ENCODE peak calls at places on chromosomes 2 and 18, in eight cellular contexts. F is tibial nerve; S is activated effector memory CD4-positive, alpha-beta T cell treated with Interleukin-2 at 50 U/mL for 16 hours; V is NCI-H1105 treated with DMSO at 0.1 percent for 48 hours; C is fibroblast of the conjunctiva; J is endothelial cell; W is GM10248; Q is GM13977. A is an unnamed sample.

GRCh38 chr18:74310411-74310810 is 5.2 kb upstream of the C18orf63 start:
- DNase-seq in F (no peak), S (no peak), V (no peak), C (no peak), J (no peak), W (peak), Q (no peak), A (no peak)

GRCh38 chr2:165634855-165635254 is 159.2 kb downstream of the GALNT3 start:
- DNase-seq in F (peak), S (no peak), V (peak), C (peak), J (peak), W (no peak), Q (no peak), A (peak)

GRCh38 chr2:129903586-129904425 is 75.7 kb upstream of the RAB6C start:
- DNase-seq in F (no peak), S (no peak), V (no peak), C (no peak), J (no peak), W (no peak), Q (no peak), A (no peak)

GRCh38 chr2:134504586-134505336 is 214.0 kb downstream of the TMEM163 start:
- DNase-seq in F (no peak), S (no peak), V (no peak), C (no peak), J (no peak), W (no peak), Q (no peak), A (no peak)

GRCh38 chr2:120520454-120520853 is 174.5 kb downstream of the INHBB start:
- DNase-seq in F (no peak), S (no peak), V (no peak), C (no peak), J (no peak), W (no peak), Q (no peak), A (no peak)

GRCh38 chr2:12769492-12770105 is 52.9 kb downstream of the TRIB2 start:
- DNase-seq in F (peak), S (no peak), V (no peak), C (no peak), J (no peak), W (no peak), Q (no peak), A (no peak)

GRCh38 chr2:150911766-150912280 is 349.8 kb downstream of the RBM43 start:
- DNase-seq in F (peak), S (no peak), V (no peak), C (peak), J (no peak), W (no peak), Q (no peak), A (no peak)

GRCh38 chr2:28011322-28011737 is 120.8 kb downstream of the BABAM2 start:
- DNase-seq in F (no peak), S (no peak), V (no peak), C (no peak), J (no peak), W (no peak), Q (no peak), A (no peak)

GRCh38 chr2:241636182-241636982 is 576 bp downstream of the THAP4 start:
- DNase-seq in F (no peak), S (peak), V (no peak), C (no peak), J (peak), W (peak), Q (peak), A (no peak)

GRCh38 chr2:225041871-225042799 is at the start of gene DOCK10:
- DNase-seq in F (no peak), S (peak), V (peak), C (no peak), J (peak), W (peak), Q (peak), A (no peak)

GRCh38 chr2:233462202-233462785 is 104.3 kb downstream of the USP40 start:
- DNase-seq in F (no peak), S (no peak), V (no peak), C (no peak), J (no peak), W (no peak), Q (no peak), A (no peak)

GRCh38 chr18:59453468-59453961 is 94.5 kb upstream of the LMAN1 start:
- DNase-seq in F (no peak), S (no peak), V (no peak), C (no peak), J (no peak), W (no peak), Q (no peak), A (no peak)

GRCh38 chr2:47501374-47502200 is 98.6 kb downstream of the MSH2 start:
- DNase-seq in F (no peak), S (no peak), V (no peak), C (no peak), J (no peak), W (no peak), Q (no peak), A (no peak)

GRCh38 chr2:71933467-71934319 is 214.0 kb downstream of the CYP26B1 start:
- DNase-seq in F (no peak), S (no peak), V (no peak), C (no peak), J (no peak), W (peak), Q (peak), A (no peak)

GRCh38 chr2:103176289-103176915 is 414.6 kb downstream of the TMEM182 start:
- DNase-seq in F (no peak), S (no peak), V (no peak), C (no peak), J (no peak), W (no peak), Q (no peak), A (no peak)

GRCh38 chr18:54269924-54270844 is 867 bp downstream of the POLI start:
- DNase-seq in F (peak), S (peak), V (peak), C (peak), J (peak), W (peak), Q (peak), A (peak)

GRCh38 chr2:45102141-45102540 is 92.9 kb upstream of the SIX2 start:
- DNase-seq in F (no peak), S (no peak), V (no peak), C (no peak), J (no peak), W (no peak), Q (no peak), A (no peak)

GRCh38 chr2:202135111-202135874 is 62.2 kb downstream of the KIAA2012 start:
- DNase-seq in F (peak), S (no peak), V (no peak), C (peak), J (no peak), W (no peak), Q (no peak), A (no peak)

GRCh38 chr18:76573325-76574025 is 78.4 kb upstream of the ZNF516 start:
- DNase-seq in F (peak), S (no peak), V (no peak), C (no peak), J (no peak), W (no peak), Q (no peak), A (no peak)

GRCh38 chr2:63064197-63064596 is 13.6 kb downstream of the OTX1 start:
- DNase-seq in F (no peak), S (no peak), V (peak), C (no peak), J (no peak), W (no peak), Q (no peak), A (no peak)

GRCh38 chr18:33495278-33495677 is 54.8 kb upstream of the CCDC178 start:
- DNase-seq in F (peak), S (no peak), V (peak), C (peak), J (peak), W (no peak), Q (no peak), A (peak)

GRCh38 chr18:39188278-39188677 is 1622.7 kb upstream of the CELF4 start:
- DNase-seq in F (no peak), S (no peak), V (peak), C (no peak), J (no peak), W (no peak), Q (no peak), A (no peak)

GRCh38 chr18:3451166-3451988 is 1.4 kb downstream of the TGIF1 start:
- DNase-seq in F (peak), S (peak), V (peak), C (peak), J (peak), W (peak), Q (peak), A (no peak)

GRCh38 chr2:44715671-44716077 is 225.8 kb upstream of the SIX3 start:
- DNase-seq in F (no peak), S (no peak), V (peak), C (peak), J (peak), W (no peak), Q (no peak), A (peak)

GRCh38 chr2:43642363-43642762 is 5.3 kb downstream of the PLEKHH2 start:
- DNase-seq in F (no peak), S (no peak), V (no peak), C (no peak), J (no peak), W (no peak), Q (no peak), A (no peak)

GRCh38 chr2:5052905-5053304 is 639.3 kb upstream of the SOX11 start:
- DNase-seq in F (no peak), S (no peak), V (no peak), C (no peak), J (no peak), W (no peak), Q (no peak), A (no peak)

GRCh38 chr2:24360963-24361330 is 611 bp upstream of the ITSN2 start:
- DNase-seq in F (no peak), S (no peak), V (no peak), C (no peak), J (no peak), W (no peak), Q (no peak), A (no peak)

GRCh38 chr2:127482031-127482430 is 44.3 kb downstream of the IWS1 start:
- DNase-seq in F (no peak), S (no peak), V (no peak), C (no peak), J (no peak), W (no peak), Q (no peak), A (no peak)

GRCh38 chr2:8009010-8009597 is 672.8 kb upstream of the ID2 start:
- DNase-seq in F (no peak), S (no peak), V (no peak), C (no peak), J (no peak), W (no peak), Q (no peak), A (no peak)

A was measured in NCI-H2227 treated with DMSO at 0.1 percent for 48 hours.